ENCODE peak calls at places on chromosomes 4 and X, in nine cellular contexts. D, E, J, O, G, B, M, P and K are unnamed samples.

GRCh38 chrX:154040307-154040756 is 20.6 kb upstream of the IRAK1 start:
- DNase-seq in D (peak), E (peak), M (no peak), B (no peak), J (no peak), G (no peak), P (peak), O (no peak), K (peak)

GRCh38 chr4:142041788-142042187 is 405.4 kb downstream of the IL15 start:
- DNase-seq in P (no peak), G (no peak), J (no peak), M (no peak), B (no peak), D (no peak), E (no peak), O (no peak), K (no peak)

GRCh38 chr4:57156242-57156990 is 46.2 kb upstream of the IGFBP7 start:
- DNase-seq in O (peak), P (no peak), M (no peak), J (no peak), E (no peak), D (no peak), B (peak), G (no peak), K (no peak)

GRCh38 chr4:1208266-1208961 is 36.0 kb upstream of the SPON2 start:
- DNase-seq in O (no peak), P (no peak), D (no peak), B (no peak), M (no peak), E (no peak), J (no peak), G (no peak), K (no peak)

GRCh38 chrX:40953369-40953768 is 131.9 kb upstream of the USP9X start:
- DNase-seq in M (no peak), B (no peak), O (no peak), G (no peak), P (no peak), E (no peak), J (no peak), D (no peak), K (no peak)

GRCh38 chr4:153781280-153781679 is 7.6 kb downstream of the SFRP2 start:
- DNase-seq in J (no peak), G (no peak), B (no peak), D (no peak), E (no peak), P (no peak), O (no peak), M (no peak), K (no peak)

GRCh38 chrX:53494427-53494826 is 60.3 kb upstream of the HSD17B10 start:
- DNase-seq in M (no peak), G (peak), E (no peak), O (no peak), D (no peak), J (no peak), P (no peak), B (peak), K (no peak)

GRCh38 chr4:117085185-117085701 is at the start of gene TRAM1L1:
- DNase-seq in O (peak), J (peak), P (no peak), B (peak), D (no peak), M (peak), E (peak), G (peak), K (peak)

GRCh38 chr4:184165291-184165690 is 52.4 kb downstream of the ENPP6 start:
- DNase-seq in D (no peak), M (no peak), B (peak), G (no peak), E (no peak), O (no peak), P (no peak), J (no peak), K (no peak)

GRCh38 chrX:133415276-133416105 is at the start of gene GPC4:
- DNase-seq in M (no peak), O (peak), J (peak), B (no peak), D (no peak), P (no peak), G (peak), E (peak), K (peak)

GRCh38 chr4:98260047-98260578 is 1.1 kb upstream of the RAP1GDS1 start:
- DNase-seq in P (no peak), E (peak), G (peak), O (no peak), B (no peak), M (peak), J (peak), D (no peak), K (no peak)

GRCh38 chr4:97531351-97531750 is 611.9 kb downstream of the STPG2 start:
- DNase-seq in M (no peak), G (no peak), P (no peak), D (no peak), E (no peak), B (no peak), J (no peak), O (no peak), K (no peak)

GRCh38 chrX:48663241-48663640 is 20.4 kb upstream of the WAS start:
- DNase-seq in J (no peak), B (no peak), G (no peak), D (no peak), O (no peak), M (no peak), E (no peak), P (no peak), K (no peak)

GRCh38 chrX:51899741-51900140 is 6.3 kb downstream of the MAGED1 start:
- DNase-seq in B (no peak), M (no peak), D (no peak), P (no peak), G (no peak), J (no peak), O (no peak), E (no peak), K (no peak)

GRCh38 chrX:107766470-107767140 is 9.0 kb downstream of the TSC22D3 start:
- DNase-seq in D (no peak), G (peak), P (no peak), O (no peak), J (no peak), M (no peak), B (peak), E (peak), K (no peak)

GRCh38 chr4:118845552-118846065 is 9.7 kb upstream of the SEC24D start:
- DNase-seq in G (no peak), D (no peak), O (no peak), M (no peak), P (no peak), J (no peak), B (no peak), E (no peak), K (no peak)

GRCh38 chr4:140691369-140691768 is 64.8 kb downstream of the TBC1D9 start:
- DNase-seq in B (no peak), J (no peak), P (peak), E (peak), D (no peak), O (peak), G (no peak), M (no peak), K (no peak)

GRCh38 chr4:169272265-169272886 is 1.6 kb upstream of the SH3RF1 start:
- DNase-seq in B (peak), G (peak), E (peak), P (peak), J (no peak), M (no peak), D (peak), O (no peak), K (no peak)

GRCh38 chr4:119623025-119623424 is 5.6 kb downstream of the PDE5A start:
- DNase-seq in P (no peak), M (no peak), B (no peak), E (no peak), O (no peak), D (no peak), J (no peak), G (no peak), K (no peak)

GRCh38 chrX:141220342-141221008 is 21.8 kb downstream of the SPANXC start:
- DNase-seq in P (peak), M (no peak), E (peak), G (peak), D (peak), O (peak), J (no peak), B (peak), K (peak)

GRCh38 chrX:124086411-124086810 is 124.9 kb downstream of the STAG2 start:
- DNase-seq in E (no peak), B (no peak), G (no peak), D (no peak), O (no peak), P (no peak), M (no peak), J (no peak), K (no peak)

GRCh38 chrX:150184487-150184886 is 178.6 kb upstream of the MAMLD1 start:
- DNase-seq in E (no peak), G (no peak), B (no peak), D (no peak), O (peak), J (no peak), M (no peak), P (peak), K (no peak)

GRCh38 chrX:84187501-84188319 is at the start of gene RPS6KA6:
- DNase-seq in M (no peak), D (no peak), B (no peak), J (peak), E (no peak), G (peak), O (peak), P (no peak), K (no peak)

GRCh38 chr4:109649872-109650271 is 53.4 kb downstream of the CASP6 start:
- DNase-seq in G (no peak), M (no peak), B (no peak), D (no peak), J (no peak), P (no peak), O (no peak), E (no peak), K (no peak)

GRCh38 chr4:88846232-88846790 is 148.7 kb upstream of the NAP1L5 start:
- DNase-seq in B (no peak), E (no peak), M (no peak), G (no peak), O (peak), D (no peak), P (peak), J (no peak), K (no peak)

GRCh38 chr4:134518574-134519217 is 317.1 kb upstream of the PABPC4L start:
- DNase-seq in G (no peak), M (no peak), D (no peak), P (no peak), E (no peak), J (no peak), B (no peak), O (no peak), K (no peak)